ENCODE peak calls at places on chromosomes 4 and X, in four cellular contexts. K is choroid plexus epithelial cell, Y is ovary, A is left ventricle myocardium inferior. C is an unnamed sample.

GRCh38 chrX:16993791-16994318 is 47.4 kb downstream of the REPS2 start:
- DNase-seq in K (peak; percentile 2), Y (no peak), A (no peak), C (no peak)

GRCh38 chr4:4866833-4867744 is 7.6 kb downstream of the MSX1 start:
- DNase-seq in K (peak; percentile 76), Y (no peak), A (no peak), C (peak; percentile 46)

GRCh38 chr4:101787917-101788316 is 2.6 kb upstream of the BANK1 start:
- DNase-seq in K (peak; percentile 5), Y (no peak), A (no peak), C (no peak)

GRCh38 chr4:143626134-143626859 is 74.2 kb downstream of the FREM3 start:
- DNase-seq in K (peak; percentile 73), Y (peak; percentile 60), A (peak; percentile 68), C (peak; percentile 46)

GRCh38 chrX:115894087-115894486 is 276.5 kb upstream of the AGTR2 start:
- DNase-seq in K (peak; percentile 4), Y (peak; percentile 32), A (no peak), C (no peak)

GRCh38 chr4:67725981-67726380 is 25.0 kb upstream of the UBA6 start:
- DNase-seq in K (peak; percentile 78), Y (no peak), A (no peak), C (no peak)

GRCh38 chr4:9703391-9703790 is 78.0 kb upstream of the DRD5 start:
- DNase-seq in K (peak; percentile 48), Y (peak; percentile 39), A (peak; percentile 39), C (peak; percentile 43)

GRCh38 chr4:136319789-136320470 is 1212.4 kb downstream of the PCDH18 start:
- DNase-seq in K (peak; percentile 48), Y (no peak), A (no peak), C (no peak)

GRCh38 chr4:146442801-146443200 is 78.9 kb downstream of the SLC10A7 start:
- DNase-seq in K (peak; percentile 72), Y (no peak), A (no peak), C (no peak)

GRCh38 chrX:17046478-17047097 is 100.1 kb downstream of the REPS2 start:
- DNase-seq in K (peak; percentile 81), Y (peak; percentile 76), A (peak; percentile 24), C (no peak)

GRCh38 chr4:61500883-61501282 is 300.8 kb downstream of the ADGRL3 start:
- DNase-seq in K (peak; percentile 73), Y (no peak), A (no peak), C (no peak)

GRCh38 chrX:133745361-133745760 is 240.0 kb downstream of the GPC3 start:
- DNase-seq in K (no peak), Y (no peak), A (no peak), C (no peak)

GRCh38 chr4:34412233-34412632 is 1832.1 kb downstream of the ARAP2 start:
- DNase-seq in K (no peak), Y (no peak), A (no peak), C (no peak)

GRCh38 chrX:118495958-118496762 is 545 bp downstream of the DOCK11 start:
- DNase-seq in K (no peak), Y (peak; percentile 35), A (peak; percentile 49), C (peak; percentile 54)

GRCh38 chr4:23374280-23374679 is 515.6 kb downstream of the PPARGC1A start:
- DNase-seq in K (no peak), Y (no peak), A (no peak), C (no peak)

GRCh38 chrX:41441934-41442823 is 5.0 kb upstream of the NYX start:
- DNase-seq in K (peak; percentile 84), Y (peak; percentile 84), A (peak; percentile 81), C (peak; percentile 83)

GRCh38 chrX:40169193-40170086 is 71.7 kb upstream of the BCOR start:
- DNase-seq in K (peak; percentile 92), Y (peak; percentile 88), A (no peak), C (no peak)

GRCh38 chr4:95091272-95091671 is 333.5 kb downstream of the BMPR1B start:
- DNase-seq in K (peak; percentile 72), Y (peak; percentile 21), A (no peak), C (no peak)

GRCh38 chrX:20906571-20906970 is 467.6 kb upstream of the CNKSR2 start:
- DNase-seq in K (no peak), Y (no peak), A (no peak), C (no peak)

GRCh38 chr4:95548738-95549245 is at the start of gene UNC5C:
- DNase-seq in K (peak; percentile 38), Y (peak; percentile 88), A (peak; percentile 80), C (peak; percentile 78)

GRCh38 chr4:151644625-151645024 is 116.2 kb downstream of the GATB start:
- DNase-seq in K (no peak), Y (no peak), A (no peak), C (no peak)
- TF ChIP-seq CTCF in K (peak; percentile 51), Y (no peak), A (peak; percentile 38), C (peak; percentile 17)

DNA sequence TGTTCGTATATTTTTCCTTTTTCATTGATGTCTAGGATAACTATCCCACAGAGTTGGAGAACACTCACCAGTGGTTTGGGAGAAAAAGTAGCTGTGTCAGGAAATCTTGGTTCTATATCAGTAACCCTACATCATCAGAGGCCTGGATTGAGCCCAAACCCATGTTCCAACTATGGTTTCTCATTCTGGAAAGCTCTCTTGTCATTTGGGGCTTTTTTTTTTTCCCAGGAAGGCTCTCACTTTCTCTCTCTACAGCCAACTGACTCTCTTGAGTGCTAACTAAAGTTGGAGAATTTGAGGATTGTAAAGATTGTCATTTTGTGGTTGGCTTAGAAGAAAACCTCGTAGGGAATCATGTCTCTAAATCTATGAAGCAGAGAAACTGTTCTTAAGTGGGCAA is 228.1 kb upstream of the DIPK2B start:
- DNase-seq in K (no peak), Y (no peak), A (no peak), C (no peak)
- H3K4me3 ChIP-seq in K (no peak overlapping the region), Y (no peak overlapping the region), A (no peak overlapping the region), C (no peak overlapping the region)

DNA sequence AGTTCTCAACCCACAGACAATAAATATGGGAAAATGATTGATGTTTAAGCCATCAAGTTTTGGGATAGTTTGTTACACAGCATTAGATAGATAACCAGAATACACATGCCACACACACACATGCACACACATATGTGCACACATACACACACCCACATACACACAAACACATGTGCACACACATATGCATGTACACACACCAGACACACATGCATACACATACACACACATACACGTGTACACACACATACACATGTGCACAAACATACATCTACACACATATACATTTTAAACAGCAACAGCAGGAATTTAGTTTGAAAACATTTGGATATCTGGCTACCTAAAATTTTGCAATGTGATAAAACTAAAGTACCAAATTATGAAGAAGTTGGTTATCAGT is 42.7 kb upstream of the TMEM150C start:
- DNase-seq in K (no peak), Y (no peak), A (no peak), C (no peak)
- TF ChIP-seq CTCF in K (no peak), Y (no peak), A (no peak), C (no peak)

GRCh38 chr4:7594013-7594412 is 159.3 kb upstream of the PSAPL1 start:
- DNase-seq in K (no peak), Y (no peak), A (no peak), C (no peak)
- H3K4me3 ChIP-seq in K (no peak overlapping the region), Y (no peak overlapping the region), A (no peak overlapping the region), C (no peak overlapping the region)